ENCODE peak calls at places on chromosomes 11 and 22, in eight cellular contexts. D is brain microvascular endothelial cell, C is IMR-90, T is fibroblast of mammary gland, L is right atrium auricular region, E is epithelial cell of esophagus, V is MM.1S, B is uterus. Z is an unnamed sample.

GRCh38 chr11:126594921-126595367 is 239.5 kb downstream of the ST3GAL4 start:
- DNase-seq in E (no peak), B (no peak), T (no peak), L (no peak), C (no peak), D (no peak), V (no peak), Z (no peak)

GRCh38 chr11:30855383-30856006 is 269.3 kb upstream of the MPPED2 start:
- DNase-seq in T (peak), D (no peak), B (no peak), E (peak), L (no peak), C (peak), V (peak), Z (no peak)

GRCh38 chr11:2781413-2782274 is 81.8 kb upstream of the KCNQ1OT1 start:
- DNase-seq in E (no peak), C (peak), T (no peak), B (peak), L (peak), V (no peak), D (no peak), Z (no peak)

GRCh38 chr11:120645639-120646038 is 134.1 kb downstream of the GRIK4 start:
- DNase-seq in D (no peak), B (no peak), C (no peak), T (no peak), V (no peak), E (no peak), L (no peak), Z (no peak)

GRCh38 chr11:67613960-67614715 is 7.4 kb downstream of the NDUFV1 start:
- DNase-seq in D (peak), B (peak), L (no peak), C (peak), V (peak), E (peak), T (peak), Z (no peak)

GRCh38 chr11:15101072-15101701 is 13.5 kb upstream of the INSC start:
- DNase-seq in D (peak), V (peak), B (no peak), C (peak), E (peak), L (peak), T (peak), Z (peak)

GRCh38 chr22:49786976-49787843 is 40.5 kb downstream of the BRD1 start:
- DNase-seq in T (no peak), V (no peak), E (no peak), B (no peak), L (no peak), D (no peak), C (no peak), Z (no peak)

GRCh38 chr11:65803797-65804492 is 17.1 kb downstream of the OVOL1 start:
- DNase-seq in B (no peak), L (no peak), E (no peak), D (no peak), T (no peak), V (no peak), C (no peak), Z (no peak)

GRCh38 chr11:77502501-77502900 is 28.6 kb upstream of the PAK1 start:
- DNase-seq in V (no peak), C (no peak), L (no peak), D (no peak), E (no peak), T (no peak), B (no peak), Z (no peak)

GRCh38 chr11:122900803-122901202 is 18.2 kb downstream of the JHY start:
- DNase-seq in C (peak), B (no peak), T (peak), D (peak), L (no peak), E (no peak), V (no peak), Z (no peak)

GRCh38 chr11:2465201-2466068 is 20.6 kb downstream of the KCNQ1 start:
- DNase-seq in E (no peak), C (no peak), L (no peak), V (no peak), B (no peak), T (no peak), D (no peak), Z (no peak)

GRCh38 chr11:47986219-47986618 is 5.9 kb downstream of the PTPRJ start:
- DNase-seq in T (no peak), V (no peak), D (no peak), B (no peak), C (no peak), E (no peak), L (no peak), Z (no peak)
- H3K4me3 ChIP-seq in T (no peak), V (no peak), D (no peak), B (no peak), C (no peak), E (no peak), L (no peak), Z (no peak)

DNA sequence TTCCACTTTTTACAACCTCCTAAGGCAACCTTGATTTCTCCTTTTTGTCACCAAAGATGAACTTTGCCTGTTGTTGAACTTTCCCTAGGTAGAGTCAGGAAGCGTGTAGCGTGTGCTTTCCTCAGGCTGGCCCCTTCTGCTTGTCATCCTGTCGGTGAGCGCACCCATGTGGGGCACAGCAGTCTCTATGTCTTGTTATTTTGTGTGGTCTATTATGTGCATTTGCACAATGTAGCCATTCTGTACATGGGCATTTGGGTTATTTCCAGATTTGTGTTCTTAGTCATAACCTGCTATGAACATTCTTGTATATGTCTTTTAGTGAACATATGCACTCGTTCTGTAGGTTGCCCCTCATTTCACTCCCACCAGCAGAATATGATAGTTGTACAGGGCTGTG is 34.9 kb downstream of the CABIN1 start:
- DNase-seq in T (peak), E (no peak), L (no peak), V (no peak), C (no peak), B (no peak), D (no peak), Z (no peak)
- TF ChIP-seq CTCF in T (no peak), E (no peak), L (no peak), V (no peak), C (no peak), B (no peak), D (no peak), Z (no peak)

DNA sequence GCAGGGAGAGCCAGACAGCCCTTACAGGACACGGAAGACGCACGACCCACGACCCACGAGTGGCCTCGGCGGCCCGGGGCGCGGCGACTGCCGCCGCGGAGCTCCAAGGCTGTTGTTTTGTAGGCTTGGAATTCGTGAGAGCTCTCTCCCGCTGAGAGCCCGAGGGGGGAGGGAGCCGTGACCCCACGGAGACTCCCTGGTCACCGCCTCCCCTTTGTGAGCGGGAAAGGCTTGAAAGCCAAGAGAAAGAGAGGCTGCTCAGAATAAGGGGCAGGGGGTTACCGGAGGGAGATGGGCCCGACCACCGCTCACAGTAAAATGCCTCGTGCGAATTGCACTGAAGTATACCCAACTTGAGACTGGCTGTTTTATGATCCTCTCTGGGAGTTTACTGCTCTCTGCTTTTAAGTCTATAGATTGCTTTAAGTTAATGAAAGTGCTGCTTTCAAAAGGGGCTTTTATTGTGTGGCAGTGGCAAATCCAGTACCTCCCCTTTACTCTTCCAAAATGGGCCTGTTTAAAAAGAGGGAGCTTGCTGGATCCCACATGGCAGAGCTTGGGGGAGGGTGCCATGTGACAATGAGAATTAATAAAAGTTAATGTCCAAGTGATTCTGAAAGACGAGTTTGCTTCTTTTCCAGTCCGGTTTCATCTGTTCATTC is 2.9 kb downstream of the PKNOX2 start:
- DNase-seq in T (no peak), B (no peak), L (no peak), C (peak), E (no peak), D (peak), V (no peak), Z (no peak)
- H3K4me3 ChIP-seq in T (no peak), B (peak), L (peak), C (no peak), E (no peak), D (peak), V (no peak), Z (peak)

GRCh38 chr22:17733484-17733883 is 40.8 kb downstream of the BID start:
- DNase-seq in C (peak), E (no peak), T (peak), B (no peak), V (no peak), L (no peak), D (no peak), Z (no peak)
- TF ChIP-seq CTCF in C (no peak), E (no peak), T (no peak), B (no peak), V (no peak), L (no peak), D (no peak), Z (no peak)